ENCODE peak calls at places on chromosomes 16 and 17, in seven cellular contexts. O is T-helper 22 cell; C is Right ventricle myocardium superior; G is stimulated activated CD8-positive, alpha-beta memory T cell treated with anti-CD3 and anti-CD28 coated beads, Interleukin-7, amount 100 ng/mL, for 24 hours; A is NCI-H1048; E is aorta; D is fibroblast of the aortic adventitia. H is an unnamed sample.

GRCh38 chr17:47870042-47870441 is 19.1 kb upstream of the SP6 start:
- DNase-seq in O (no peak), D (no peak), G (no peak), A (no peak), C (no peak), E (no peak), H (no peak)

GRCh38 chr16:79601092-79601977 is 798 bp upstream of the MAF start:
- DNase-seq in C (peak; percentile 76), E (peak; percentile 76), A (no peak), G (no peak), D (no peak), O (peak; percentile 34), H (peak; percentile 85)

GRCh38 chr16:46747777-46748651 is at the start of gene MYLK3:
- DNase-seq in G (no peak), A (no peak), C (peak; percentile 81), D (no peak), E (no peak), O (no peak), H (peak; percentile 47)

GRCh38 chr17:66088173-66088572 is 103.8 kb downstream of the CEP112 start:
- DNase-seq in C (no peak), A (no peak), O (no peak), G (no peak), E (no peak), D (no peak), H (no peak)

GRCh38 chr17:80819422-80820164 is 172.0 kb upstream of the CHMP6 start:
- DNase-seq in G (no peak), D (no peak), O (no peak), C (no peak), E (peak; percentile 30), A (no peak), H (no peak)

GRCh38 chr17:83080641-83081560 is 1.5 kb downstream of the METRNL start:
- DNase-seq in D (no peak), O (peak; percentile 30), C (no peak), G (peak; percentile 20), A (no peak), E (peak; percentile 74), H (peak; percentile 43)

GRCh38 chr16:57818377-57819055 is 16.2 kb upstream of the KIFC3 start:
- DNase-seq in A (no peak), D (no peak), C (no peak), O (no peak), E (no peak), G (no peak), H (no peak)

GRCh38 chr17:51667722-51668083 is 407.4 kb downstream of the UTP18 start:
- DNase-seq in E (no peak), A (no peak), D (no peak), G (no peak), O (no peak), C (no peak), H (no peak)

GRCh38 chr17:47838636-47839035 is 2.4 kb downstream of the SCRN2 start:
- DNase-seq in A (no peak), O (no peak), D (no peak), G (no peak), C (no peak), E (no peak), H (no peak)

GRCh38 chr16:84821728-84822676 is 2.2 kb downstream of the CRISPLD2 start:
- DNase-seq in O (no peak), A (no peak), E (no peak), G (no peak), C (no peak), D (peak; percentile 60), H (no peak)

GRCh38 chr17:62966426-62967110 is 533 bp downstream of the TANC2 start:
- DNase-seq in C (peak; percentile 77), D (no peak), O (no peak), G (peak; percentile 30), E (peak; percentile 58), A (no peak), H (peak; percentile 71)

GRCh38 chr17:78840780-78841611 is at the start of gene USP36:
- DNase-seq in A (peak; percentile 96), O (peak; percentile 99), C (peak; percentile 100), G (peak; percentile 100), E (peak; percentile 99), D (peak; percentile 99), H (peak; percentile 99)

GRCh38 chr17:2972749-2973148 is 90.7 kb downstream of the OR1D5 start:
- DNase-seq in C (no peak), O (no peak), E (no peak), A (no peak), D (no peak), G (no peak), H (no peak)

GRCh38 chr16:19717319-19717718 is 708 bp downstream of the KNOP1 start:
- DNase-seq in D (no peak), C (no peak), E (no peak), A (no peak), O (no peak), G (no peak), H (no peak)

GRCh38 chr17:40551091-40551873 is 14.0 kb downstream of the CCR7 start:
- DNase-seq in G (no peak), O (no peak), D (peak; percentile 100), E (peak; percentile 87), A (no peak), C (peak; percentile 83), H (no peak)

GRCh38 chr17:42107597-42108576 is 4.6 kb downstream of the DHX58 start:
- DNase-seq in A (peak; percentile 89), G (peak; percentile 86), E (peak; percentile 80), C (peak; percentile 83), O (peak; percentile 77), D (no peak), H (peak; percentile 80)

GRCh38 chr16:23362460-23363317 is 60.6 kb downstream of the SCNN1B start:
- DNase-seq in D (no peak), A (no peak), G (no peak), C (no peak), E (no peak), O (no peak), H (no peak)

GRCh38 chr17:38428643-38429371 is 543 bp downstream of the ARHGAP23 start:
- DNase-seq in A (no peak), D (peak; percentile 61), O (no peak), E (peak; percentile 83), C (peak; percentile 79), G (no peak), H (peak; percentile 63)

GRCh38 chr16:55955845-55956244 is 80.7 kb upstream of the CES5A start:
- DNase-seq in G (no peak), O (no peak), C (peak; percentile 85), A (no peak), E (no peak), D (no peak), H (peak; percentile 47)

GRCh38 chr16:35399133-35399532 is 1939.7 kb downstream of the TP53TG3F start:
- DNase-seq in A (no peak), O (no peak), D (no peak), G (no peak), E (no peak), C (no peak), H (no peak)

GRCh38 chr17:50207318-50207717 is 5.9 kb upstream of the COL1A1 start:
- DNase-seq in D (no peak), E (no peak), A (no peak), G (no peak), O (no peak), C (no peak), H (no peak)

GRCh38 chr17:75557075-75557851 is 30.3 kb upstream of the MYO15B start:
- DNase-seq in A (no peak), O (no peak), C (no peak), D (peak; percentile 70), G (no peak), E (no peak), H (no peak)

GRCh38 chr17:48644910-48645557 is 18.9 kb upstream of the HOXB9 start:
- DNase-seq in O (no peak), A (no peak), D (no peak), E (no peak), C (no peak), G (no peak), H (peak; percentile 13)

GRCh38 chr17:76458580-76459490 is 5.9 kb upstream of the UBE2O start:
- DNase-seq in D (peak; percentile 61), A (no peak), O (no peak), G (no peak), E (no peak), C (peak; percentile 71), H (no peak)

GRCh38 chr17:2852211-2852610 is 56.0 kb downstream of the RAP1GAP2 start:
- DNase-seq in E (no peak), C (no peak), G (no peak), A (no peak), D (no peak), O (no peak), H (peak; percentile 31)

GRCh38 chr16:87561200-87562105 is 40.9 kb upstream of the JPH3 start:
- DNase-seq in A (no peak), C (no peak), E (no peak), G (no peak), O (no peak), D (no peak), H (no peak)

GRCh38 chr16:78286076-78286475 is 186.6 kb downstream of the WWOX start:
- DNase-seq in A (no peak), G (no peak), D (no peak), O (no peak), E (no peak), C (no peak), H (peak; percentile 39)

GRCh38 chr16:51163366-51163765 is 12.3 kb upstream of the SALL1 start:
- DNase-seq in O (no peak), E (no peak), G (no peak), C (no peak), D (no peak), A (no peak), H (no peak)